ENCODE peak calls at places on chromosomes 7 and 10, in four cellular contexts. One of them, this sample, is unnamed.

GRCh38 chr7:99562832-99563231 is 4.4 kb downstream of the ZNF655 start:
- DNase-seq in CD4-positive, CD25-positive, alpha-beta regulatory T cell: no peak
- DNase-seq in prostate gland: no peak
- DNase-seq in CD8-positive, alpha-beta T cell: peak; percentile 19
- DNase-seq in this sample: peak; percentile 81

GRCh38 chr10:12041766-12042408 is 722 bp downstream of the UPF2 start:
- DNase-seq in prostate gland: peak; percentile 13
- DNase-seq in CD4-positive, CD25-positive, alpha-beta regulatory T cell: peak; percentile 5
- DNase-seq in CD8-positive, alpha-beta T cell: peak; percentile 12
- DNase-seq in this sample: peak; percentile 9

GRCh38 chr10:71696635-71697326 is 22.8 kb downstream of the C10orf105 start:
- DNase-seq in CD8-positive, alpha-beta T cell: peak; percentile 74
- DNase-seq in prostate gland: no peak
- DNase-seq in CD4-positive, CD25-positive, alpha-beta regulatory T cell: peak; percentile 53
- DNase-seq in this sample: peak; percentile 41

GRCh38 chr7:30556854-30557644 is 37.6 kb upstream of the GARS1 start:
- DNase-seq in CD8-positive, alpha-beta T cell: no peak
- DNase-seq in prostate gland: peak; percentile 36
- DNase-seq in CD4-positive, CD25-positive, alpha-beta regulatory T cell: no peak
- DNase-seq in this sample: no peak

GRCh38 chr7:121832347-121832746 is 40.6 kb upstream of the PTPRZ1 start:
- DNase-seq in prostate gland: no peak
- DNase-seq in CD4-positive, CD25-positive, alpha-beta regulatory T cell: no peak
- DNase-seq in CD8-positive, alpha-beta T cell: no peak
- DNase-seq in this sample: no peak

GRCh38 chr10:77157248-77158019 is 480.2 kb downstream of the KCNMA1 start:
- DNase-seq in CD8-positive, alpha-beta T cell: no peak
- DNase-seq in prostate gland: no peak
- DNase-seq in CD4-positive, CD25-positive, alpha-beta regulatory T cell: no peak
- DNase-seq in this sample: no peak

GRCh38 chr10:21315321-21316220 is 209.9 kb downstream of the SKIDA1 start:
- DNase-seq in CD8-positive, alpha-beta T cell: no peak
- DNase-seq in CD4-positive, CD25-positive, alpha-beta regulatory T cell: no peak
- DNase-seq in prostate gland: peak; percentile 57
- DNase-seq in this sample: peak; percentile 83

GRCh38 chr7:157895520-157896375 is 558.9 kb downstream of the DNAJB6 start:
- DNase-seq in CD8-positive, alpha-beta T cell: no peak
- DNase-seq in prostate gland: no peak
- DNase-seq in CD4-positive, CD25-positive, alpha-beta regulatory T cell: no peak
- DNase-seq in this sample: no peak

GRCh38 chr7:19376591-19376990 is 231.4 kb upstream of the FERD3L start:
- DNase-seq in prostate gland: no peak
- DNase-seq in CD8-positive, alpha-beta T cell: no peak
- DNase-seq in CD4-positive, CD25-positive, alpha-beta regulatory T cell: no peak
- DNase-seq in this sample: no peak

GRCh38 chr10:48509974-48510692 is 94.7 kb downstream of the ARHGAP22 start:
- DNase-seq in prostate gland: no peak
- DNase-seq in CD4-positive, CD25-positive, alpha-beta regulatory T cell: no peak
- DNase-seq in CD8-positive, alpha-beta T cell: no peak
- DNase-seq in this sample: no peak

GRCh38 chr10:119315128-119316001 is 108.0 kb downstream of the GRK5 start:
- DNase-seq in prostate gland: no peak
- DNase-seq in CD4-positive, CD25-positive, alpha-beta regulatory T cell: no peak
- DNase-seq in CD8-positive, alpha-beta T cell: peak; percentile 67
- DNase-seq in this sample: peak; percentile 92

GRCh38 chr10:119834188-119834587 is 38.5 kb downstream of the MCMBP start:
- DNase-seq in CD4-positive, CD25-positive, alpha-beta regulatory T cell: no peak
- DNase-seq in prostate gland: no peak
- DNase-seq in CD8-positive, alpha-beta T cell: no peak
- DNase-seq in this sample: no peak

GRCh38 chr10:31759124-31759798 is 169.4 kb downstream of the ARHGAP12 start:
- DNase-seq in prostate gland: peak; percentile 24
- DNase-seq in CD8-positive, alpha-beta T cell: peak; percentile 34
- DNase-seq in CD4-positive, CD25-positive, alpha-beta regulatory T cell: peak; percentile 16
- DNase-seq in this sample: no peak

DNA sequence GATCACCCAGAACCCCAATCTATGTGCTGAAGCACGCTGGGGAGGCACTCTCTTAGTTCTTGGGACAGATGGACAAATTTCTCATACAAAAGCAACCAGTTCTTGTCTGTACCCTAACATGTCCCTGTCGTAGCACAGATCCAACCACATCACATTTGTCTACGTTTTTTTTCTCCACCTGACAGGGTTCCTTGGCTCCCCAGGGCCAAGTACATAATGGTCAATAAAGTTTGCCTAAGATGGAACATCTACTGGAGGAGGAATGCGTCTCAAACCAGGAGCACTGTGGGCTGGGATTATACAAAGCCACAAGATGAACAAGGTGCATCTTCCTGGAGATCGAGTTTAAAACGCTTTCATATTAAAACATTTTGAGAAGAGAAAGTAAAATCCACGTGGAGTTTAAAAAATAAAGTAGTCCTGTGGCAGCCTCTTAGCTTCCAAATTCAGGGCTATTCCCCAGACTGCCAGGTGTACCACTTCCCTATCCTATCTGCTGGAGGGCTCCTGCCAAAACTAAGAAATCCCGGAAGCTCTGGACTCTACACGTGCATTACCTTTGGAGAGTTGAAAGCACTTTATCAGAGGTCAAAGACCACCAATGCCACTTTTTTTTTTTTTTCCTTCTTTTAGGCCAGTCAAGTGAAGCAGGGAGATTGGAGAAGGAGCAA is 1.4 kb downstream of the TMEM243 start:
- DNase-seq in prostate gland: no peak
- DNase-seq in CD8-positive, alpha-beta T cell: no peak
- DNase-seq in CD4-positive, CD25-positive, alpha-beta regulatory T cell: no peak
- DNase-seq in this sample: no peak
- H3K4me3 ChIP-seq in prostate gland: peak overlapping the region; percentile 62
- H3K4me3 ChIP-seq in CD8-positive, alpha-beta T cell: peak overlapping the region; percentile 94
- H3K4me3 ChIP-seq in CD4-positive, CD25-positive, alpha-beta regulatory T cell: peak overlapping the region; percentile 99
- H3K4me3 ChIP-seq in this sample: no peak overlapping the region

DNA sequence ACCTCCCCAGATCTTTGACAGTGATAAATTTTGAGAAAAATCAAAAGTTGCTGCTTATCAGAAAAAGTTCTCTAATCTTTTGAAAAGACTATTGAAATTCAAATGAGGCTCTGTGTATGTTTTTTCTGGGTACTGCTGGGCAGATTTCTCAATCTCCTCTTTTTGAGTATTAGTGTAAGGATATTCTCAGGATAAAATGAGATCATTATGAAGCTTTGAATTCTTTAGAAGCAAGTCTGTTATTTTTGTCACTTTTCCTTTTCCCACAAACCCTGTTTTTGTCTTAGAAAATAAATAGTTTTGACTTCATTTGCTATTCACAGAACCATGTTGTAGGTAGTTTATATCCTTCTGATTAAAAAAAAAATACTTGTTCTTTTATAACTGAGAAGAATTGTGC is 7.9 kb downstream of the STAM start:
- DNase-seq in prostate gland: no peak
- DNase-seq in CD4-positive, CD25-positive, alpha-beta regulatory T cell: no peak
- DNase-seq in CD8-positive, alpha-beta T cell: no peak
- DNase-seq in this sample: no peak
- H3K36me3 ChIP-seq in prostate gland: no peaks in the 10 kb centered on the region
- H3K36me3 ChIP-seq in CD4-positive, CD25-positive, alpha-beta regulatory T cell: peaks cover 20% of the 10 kb centered on the region
- H3K36me3 ChIP-seq in CD8-positive, alpha-beta T cell: peaks cover 3% of the 10 kb centered on the region
- H3K36me3 ChIP-seq in this sample: peaks cover 27% of the 10 kb centered on the region

GRCh38 chr10:13908475-13908874 is 321.7 kb downstream of the PRPF18 start:
- DNase-seq in CD8-positive, alpha-beta T cell: no peak
- DNase-seq in CD4-positive, CD25-positive, alpha-beta regulatory T cell: no peak
- DNase-seq in prostate gland: no peak
- DNase-seq in this sample: no peak
- H3K27me3 ChIP-seq in CD8-positive, alpha-beta T cell: no peaks in the 10 kb centered on the region
- H3K27me3 ChIP-seq in CD4-positive, CD25-positive, alpha-beta regulatory T cell: no peaks in the 10 kb centered on the region
- H3K27me3 ChIP-seq in prostate gland: no peaks in the 10 kb centered on the region
- H3K27me3 ChIP-seq in this sample: no peaks in the 10 kb centered on the region

GRCh38 chr7:2729893-2730716 is 42.1 kb downstream of the AMZ1 start:
- DNase-seq in CD8-positive, alpha-beta T cell: no peak
- DNase-seq in CD4-positive, CD25-positive, alpha-beta regulatory T cell: no peak
- DNase-seq in prostate gland: no peak
- DNase-seq in this sample: no peak
- H3K4me3 ChIP-seq in CD8-positive, alpha-beta T cell: no peak overlapping the region
- H3K4me3 ChIP-seq in CD4-positive, CD25-positive, alpha-beta regulatory T cell: no peak overlapping the region
- H3K4me3 ChIP-seq in prostate gland: no peak overlapping the region
- H3K4me3 ChIP-seq in this sample: no peak overlapping the region

GRCh38 chr10:113017375-113017774 is 67.3 kb downstream of the TCF7L2 start:
- DNase-seq in CD8-positive, alpha-beta T cell: no peak
- DNase-seq in CD4-positive, CD25-positive, alpha-beta regulatory T cell: no peak
- DNase-seq in prostate gland: no peak
- DNase-seq in this sample: no peak

GRCh38 chr10:113011592-113012374 is 61.7 kb downstream of the TCF7L2 start:
- DNase-seq in CD4-positive, CD25-positive, alpha-beta regulatory T cell: no peak
- DNase-seq in CD8-positive, alpha-beta T cell: no peak
- DNase-seq in prostate gland: no peak
- DNase-seq in this sample: no peak

GRCh38 chr10:113018034-113018433 is 68.0 kb downstream of the TCF7L2 start:
- DNase-seq in CD4-positive, CD25-positive, alpha-beta regulatory T cell: no peak
- DNase-seq in prostate gland: no peak
- DNase-seq in CD8-positive, alpha-beta T cell: no peak
- DNase-seq in this sample: no peak

GRCh38 chr10:113019096-113019495 is 69.0 kb downstream of the TCF7L2 start:
- DNase-seq in CD4-positive, CD25-positive, alpha-beta regulatory T cell: no peak
- DNase-seq in prostate gland: no peak
- DNase-seq in CD8-positive, alpha-beta T cell: no peak
- DNase-seq in this sample: no peak

DNA sequence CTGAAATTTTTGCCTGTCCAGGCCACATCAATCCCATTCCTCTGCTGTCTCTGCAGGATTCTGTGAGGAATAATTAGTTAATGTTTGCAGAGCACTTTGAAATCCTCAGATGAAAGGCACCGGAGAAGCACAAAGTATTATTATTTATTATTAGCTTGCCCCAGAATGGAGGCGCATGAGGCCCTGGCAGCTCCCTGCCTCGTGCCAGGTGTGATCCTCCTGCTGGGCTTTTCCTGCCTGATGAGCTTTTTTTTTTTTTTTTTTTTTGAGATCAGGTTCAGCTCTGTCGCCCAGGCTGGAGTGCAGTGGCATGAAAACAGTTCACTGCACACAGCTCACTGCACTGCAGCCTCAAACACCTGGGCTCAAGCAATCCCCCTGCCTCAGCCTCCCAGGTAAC is 65.2 kb downstream of the TCF7L2 start:
- DNase-seq in prostate gland: no peak
- DNase-seq in CD8-positive, alpha-beta T cell: no peak
- DNase-seq in CD4-positive, CD25-positive, alpha-beta regulatory T cell: no peak
- DNase-seq in this sample: no peak
- H3K36me3 ChIP-seq in prostate gland: no peaks in the 10 kb centered on the region
- H3K36me3 ChIP-seq in CD8-positive, alpha-beta T cell: no peaks in the 10 kb centered on the region
- H3K36me3 ChIP-seq in CD4-positive, CD25-positive, alpha-beta regulatory T cell: no peaks in the 10 kb centered on the region
- H3K36me3 ChIP-seq in this sample: no peaks in the 10 kb centered on the region

This sample was measured in MG63.